ENCODE peak calls at places on chromosomes 12 and 14, in nine cellular contexts. A, F, W, H, R, T, I, O and U are unnamed samples.

GRCh38 chr12:8605057-8605456 is 7.6 kb downstream of the AICDA start:
- DNase-seq in T (no peak), R (no peak), O (no peak), H (no peak), I (no peak), F (no peak), A (no peak), W (no peak), U (no peak)

GRCh38 chr12:58916891-58917570 is 3.3 kb downstream of the LRIG3 start:
- DNase-seq in R (no peak), F (no peak), W (no peak), A (peak; percentile 63), T (no peak), O (no peak), I (no peak), H (peak; percentile 82), U (no peak)

GRCh38 chr12:57229041-57229633 is 374 bp upstream of the SHMT2 start:
- DNase-seq in T (no peak), O (no peak), H (no peak), I (no peak), F (no peak), W (no peak), A (no peak), R (no peak), U (no peak)

GRCh38 chr12:52674416-52674775 is 5.8 kb downstream of the KRT1 start:
- DNase-seq in O (no peak), R (no peak), T (no peak), F (no peak), H (no peak), A (no peak), I (no peak), W (no peak), U (no peak)

GRCh38 chr14:91929700-91930099 is 17.8 kb downstream of the FBLN5 start:
- DNase-seq in H (no peak), I (no peak), R (no peak), O (no peak), A (peak; percentile 40), F (no peak), W (no peak), T (no peak), U (no peak)

GRCh38 chr12:51210690-51211395 is 7.0 kb downstream of the POU6F1 start:
- DNase-seq in R (no peak), T (no peak), A (no peak), F (no peak), O (no peak), I (no peak), H (no peak), W (no peak), U (no peak)

GRCh38 chr12:64510687-64511086 is 58.8 kb downstream of the TBK1 start:
- DNase-seq in O (no peak), H (no peak), A (no peak), R (no peak), W (no peak), I (no peak), T (no peak), F (no peak), U (no peak)

GRCh38 chr12:21301-22189 is 45.0 kb upstream of the IQSEC3 start:
- DNase-seq in R (no peak), I (no peak), A (no peak), T (no peak), H (no peak), O (no peak), F (no peak), W (peak; percentile 51), U (peak; percentile 61)

GRCh38 chr12:63420206-63420644 is 248.1 kb downstream of the DPY19L2 start:
- DNase-seq in I (no peak), W (peak; percentile 59), R (no peak), H (peak; percentile 80), A (peak; percentile 59), F (no peak), T (no peak), O (peak; percentile 48), U (peak; percentile 34)

GRCh38 chr12:39846971-39847661 is 227.5 kb upstream of the ABCD2 start:
- DNase-seq in O (no peak), I (no peak), W (no peak), T (no peak), H (no peak), A (peak; percentile 42), F (no peak), R (no peak), U (no peak)

GRCh38 chr12:108562348-108563134 is at the start of gene ISCU:
- DNase-seq in R (peak; percentile 99), W (peak; percentile 99), I (peak; percentile 95), H (peak; percentile 96), T (peak; percentile 91), A (peak; percentile 95), F (peak; percentile 98), O (peak; percentile 98), U (peak; percentile 98)
- TF ChIP-seq POLR2A in R (peak; percentile 73), W (peak; percentile 97), I (peak; percentile 98), H (peak; percentile 94), T (peak; percentile 76), A (peak; percentile 88), F (peak; percentile 84), O (peak; percentile 97), U (peak; percentile 86)

GRCh38 chr14:23535943-23536342 is 15.6 kb downstream of the ZFHX2 start:
- DNase-seq in A (no peak), T (no peak), W (no peak), R (no peak), I (no peak), O (no peak), H (no peak), F (no peak), U (no peak)

GRCh38 chr14:23531391-23531790 is 20.2 kb downstream of the ZFHX2 start:
- DNase-seq in F (no peak), I (no peak), R (no peak), A (no peak), H (no peak), W (no peak), O (no peak), T (no peak), U (no peak)

GRCh38 chr14:23532658-23533057 is 18.9 kb downstream of the ZFHX2 start:
- DNase-seq in A (no peak), R (no peak), H (no peak), I (no peak), F (no peak), T (no peak), W (no peak), O (no peak), U (no peak)

GRCh38 chr14:23536494-23536893 is 15.1 kb downstream of the ZFHX2 start:
- DNase-seq in I (no peak), R (no peak), O (no peak), H (no peak), W (no peak), F (no peak), A (no peak), T (no peak), U (no peak)

DNA sequence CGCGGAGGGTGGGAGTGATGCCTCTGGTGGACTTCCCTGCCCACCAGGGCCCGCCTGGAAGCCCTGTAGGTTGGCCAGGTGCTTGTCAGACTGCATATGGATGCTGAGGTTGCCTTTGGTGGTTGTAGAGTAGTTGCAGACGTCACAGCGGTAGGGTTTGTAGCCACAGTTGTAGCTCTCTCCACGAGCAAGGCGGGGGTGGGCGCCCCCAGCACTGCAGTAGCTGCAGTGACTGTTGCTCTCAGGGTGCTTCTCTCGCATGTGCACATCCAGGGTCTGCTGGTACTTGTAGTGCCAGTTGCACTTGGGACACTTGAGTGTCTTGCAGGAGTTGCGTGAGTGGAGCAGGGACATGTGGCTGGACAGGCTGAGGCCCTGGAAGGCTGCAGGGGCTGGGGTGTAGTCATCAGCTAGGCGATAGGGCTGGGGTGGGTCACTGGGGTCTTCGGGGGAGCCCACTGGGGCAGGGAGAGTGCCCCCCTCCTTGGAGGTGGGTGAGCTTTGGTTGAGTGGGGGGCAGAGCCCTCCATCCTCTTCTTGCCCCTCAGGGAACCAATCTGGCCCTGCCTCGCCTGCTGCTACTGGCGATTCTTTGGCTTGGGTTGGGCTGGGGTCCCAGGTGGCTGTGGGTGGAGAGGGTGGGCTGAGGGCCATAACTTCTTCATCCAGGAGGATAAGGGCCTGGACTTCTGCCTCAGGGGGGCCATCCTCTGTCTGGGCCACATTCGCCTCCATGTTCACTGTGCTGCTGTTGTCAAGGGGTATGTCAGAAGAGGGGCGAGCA is 17.7 kb downstream of the ZFHX2 start:
- DNase-seq in W (no peak), O (no peak), A (no peak), F (no peak), T (no peak), I (no peak), R (no peak), H (no peak), U (no peak)
- H3K27me3 ChIP-seq in W (no peaks in the 10 kb centered on the region), O (no peaks in the 10 kb centered on the region), A (no peaks in the 10 kb centered on the region), F (no peaks in the 10 kb centered on the region), T (no peaks in the 10 kb centered on the region), I (no peaks in the 10 kb centered on the region), R (no peaks in the 10 kb centered on the region), H (no peaks in the 10 kb centered on the region), U (no peaks in the 10 kb centered on the region)

DNA sequence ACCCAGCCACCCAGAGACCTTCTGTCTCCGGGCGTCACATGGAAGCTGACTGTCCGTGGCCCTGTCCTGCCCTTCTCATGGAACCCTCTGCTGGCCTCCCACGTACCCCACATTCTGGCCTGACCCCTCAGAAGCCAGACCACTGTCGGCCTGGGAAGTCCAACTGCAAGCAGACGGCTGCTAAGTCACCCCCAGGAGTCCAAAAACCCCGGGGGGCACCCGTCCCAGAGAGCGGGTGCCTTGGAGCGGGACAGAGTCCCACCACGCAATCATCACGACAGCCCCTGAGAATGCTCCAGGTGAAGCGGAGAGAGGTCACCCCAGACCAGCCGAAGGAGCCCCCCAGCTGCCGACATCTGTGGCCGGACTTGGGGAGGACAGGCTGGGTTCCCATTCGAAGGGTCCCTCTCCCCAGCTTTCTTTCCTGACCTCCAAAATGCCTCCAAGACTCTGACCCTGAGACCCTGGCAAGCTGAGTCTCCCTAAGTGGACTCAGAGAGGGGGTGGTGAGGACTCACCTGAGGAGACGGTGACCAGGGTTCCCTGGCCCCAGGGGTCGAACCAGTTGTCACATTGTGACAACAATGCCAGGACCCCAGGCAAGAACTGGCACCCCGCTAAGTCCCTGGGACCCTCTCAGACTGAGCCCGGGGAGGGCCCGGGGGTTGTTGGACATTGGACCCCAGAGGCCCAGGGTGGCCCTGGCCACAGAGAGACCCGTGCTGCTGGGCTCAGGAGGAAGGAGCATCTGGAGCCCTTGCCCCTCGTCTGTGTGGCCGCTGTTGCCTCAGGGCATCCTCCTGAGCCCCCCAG is 337.1 kb downstream of the TMEM121 start:
- DNase-seq in R (peak; percentile 29), H (no peak), A (no peak), I (peak; percentile 4), T (no peak), O (peak; percentile 3), W (peak; percentile 35), F (peak; percentile 9), U (no peak)
- H3K9me3 ChIP-seq in R (no peaks in the 10 kb centered on the region), H (peaks cover 12% of the 10 kb centered on the region), A (peaks cover 67% of the 10 kb centered on the region), I (no peaks in the 10 kb centered on the region), T (no peaks in the 10 kb centered on the region), O (no peaks in the 10 kb centered on the region), W (no peaks in the 10 kb centered on the region), F (no peaks in the 10 kb centered on the region), U (no peaks in the 10 kb centered on the region)

DNA sequence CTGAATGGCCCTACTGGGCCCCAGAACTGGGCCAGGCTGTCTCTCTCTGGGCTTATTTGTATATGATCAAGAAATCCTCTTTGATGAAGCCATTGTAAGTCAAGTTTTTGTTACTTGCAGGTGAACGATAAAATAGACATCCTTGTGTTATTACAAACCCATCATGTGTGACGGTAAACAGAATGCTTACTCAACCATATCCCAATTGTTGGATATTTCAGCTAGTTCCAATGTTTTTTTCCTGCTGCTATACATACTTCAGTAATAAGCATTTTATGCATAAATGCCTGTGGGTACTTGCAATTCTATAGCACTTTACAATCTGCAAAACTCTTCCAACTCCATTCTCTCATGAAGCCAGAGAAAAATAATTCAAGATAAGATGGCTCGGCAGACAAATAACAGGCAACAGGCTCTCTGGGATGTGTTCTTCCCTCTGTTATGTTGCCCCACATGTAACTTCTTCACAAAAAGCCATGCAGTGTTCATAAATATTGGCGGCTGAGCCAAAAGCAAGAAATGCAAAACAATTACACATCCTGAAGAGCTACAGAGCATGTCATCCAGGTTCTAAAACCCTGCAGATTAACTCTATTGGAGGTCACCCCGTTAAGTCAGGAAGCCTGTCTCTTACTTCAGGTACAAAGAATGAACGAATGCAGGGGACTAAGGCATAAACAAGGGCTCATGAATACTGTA is 69.4 kb downstream of the CLMN start:
- DNase-seq in H (no peak), O (no peak), I (no peak), W (no peak), A (no peak), F (no peak), T (no peak), R (no peak), U (no peak)
- TF ChIP-seq POLR2A in H (no peak), O (no peak), I (no peak), W (no peak), A (no peak), F (no peak), T (no peak), R (no peak), U (no peak)